ENCODE peak calls at places on chromosome 9, in four cellular contexts. One of them, this sample, is unnamed.

GRCh38 chr9:20178679-20179078 is 389.8 kb upstream of the SLC24A2 start:
- DNase-seq in NCI-H2081: no peak
- DNase-seq in stimulated activated naive CD8-positive, alpha-beta T cell treated with anti-CD3 and anti-CD28 coated beads, Interleukin-15, Interleukin-2, amounts not matched to agents 100 U/mL and 50 U/mL, for 24 hours: no peak
- DNase-seq in ovary: no peak
- DNase-seq in this sample: no peak

GRCh38 chr9:115411993-115412452 is 294.1 kb upstream of the TNC start:
- DNase-seq in NCI-H2081: no peak
- DNase-seq in ovary: no peak
- DNase-seq in stimulated activated naive CD8-positive, alpha-beta T cell treated with anti-CD3 and anti-CD28 coated beads, Interleukin-15, Interleukin-2, amounts not matched to agents 100 U/mL and 50 U/mL, for 24 hours: no peak
- DNase-seq in this sample: no peak

GRCh38 chr9:131645078-131645776 is 94.6 kb downstream of the RAPGEF1 start:
- DNase-seq in stimulated activated naive CD8-positive, alpha-beta T cell treated with anti-CD3 and anti-CD28 coated beads, Interleukin-15, Interleukin-2, amounts not matched to agents 100 U/mL and 50 U/mL, for 24 hours: no peak
- DNase-seq in ovary: no peak
- DNase-seq in NCI-H2081: no peak
- DNase-seq in this sample: no peak

GRCh38 chr9:131395745-131396479 is 2.0 kb downstream of the PRRC2B start:
- DNase-seq in stimulated activated naive CD8-positive, alpha-beta T cell treated with anti-CD3 and anti-CD28 coated beads, Interleukin-15, Interleukin-2, amounts not matched to agents 100 U/mL and 50 U/mL, for 24 hours: no peak
- DNase-seq in NCI-H2081: no peak
- DNase-seq in ovary: no peak
- DNase-seq in this sample: no peak

GRCh38 chr9:22838266-22838665 is 391.6 kb downstream of the DMRTA1 start:
- DNase-seq in ovary: no peak
- DNase-seq in stimulated activated naive CD8-positive, alpha-beta T cell treated with anti-CD3 and anti-CD28 coated beads, Interleukin-15, Interleukin-2, amounts not matched to agents 100 U/mL and 50 U/mL, for 24 hours: no peak
- DNase-seq in NCI-H2081: peak
- DNase-seq in this sample: no peak

GRCh38 chr9:109110326-109111014 is 9.3 kb downstream of the TMEM245 start:
- DNase-seq in ovary: no peak
- DNase-seq in NCI-H2081: no peak
- DNase-seq in stimulated activated naive CD8-positive, alpha-beta T cell treated with anti-CD3 and anti-CD28 coated beads, Interleukin-15, Interleukin-2, amounts not matched to agents 100 U/mL and 50 U/mL, for 24 hours: no peak
- DNase-seq in this sample: no peak

GRCh38 chr9:23538604-23539003 is 287.4 kb downstream of the ELAVL2 start:
- DNase-seq in stimulated activated naive CD8-positive, alpha-beta T cell treated with anti-CD3 and anti-CD28 coated beads, Interleukin-15, Interleukin-2, amounts not matched to agents 100 U/mL and 50 U/mL, for 24 hours: no peak
- DNase-seq in NCI-H2081: no peak
- DNase-seq in ovary: no peak
- DNase-seq in this sample: no peak

GRCh38 chr9:136328011-136328621 is 777 bp downstream of the GPSM1 start:
- DNase-seq in NCI-H2081: no peak
- DNase-seq in stimulated activated naive CD8-positive, alpha-beta T cell treated with anti-CD3 and anti-CD28 coated beads, Interleukin-15, Interleukin-2, amounts not matched to agents 100 U/mL and 50 U/mL, for 24 hours: no peak
- DNase-seq in ovary: peak
- DNase-seq in this sample: no peak

GRCh38 chr9:2465921-2466460 is 155.6 kb upstream of the VLDLR start:
- DNase-seq in stimulated activated naive CD8-positive, alpha-beta T cell treated with anti-CD3 and anti-CD28 coated beads, Interleukin-15, Interleukin-2, amounts not matched to agents 100 U/mL and 50 U/mL, for 24 hours: no peak
- DNase-seq in NCI-H2081: no peak
- DNase-seq in ovary: no peak
- DNase-seq in this sample: no peak

GRCh38 chr9:73067074-73067473 is 84.6 kb upstream of the ANXA1 start:
- DNase-seq in ovary: no peak
- DNase-seq in stimulated activated naive CD8-positive, alpha-beta T cell treated with anti-CD3 and anti-CD28 coated beads, Interleukin-15, Interleukin-2, amounts not matched to agents 100 U/mL and 50 U/mL, for 24 hours: no peak
- DNase-seq in NCI-H2081: no peak
- DNase-seq in this sample: no peak

GRCh38 chr9:79011461-79011860 is 560.3 kb upstream of the TLE4 start:
- DNase-seq in ovary: no peak
- DNase-seq in NCI-H2081: no peak
- DNase-seq in stimulated activated naive CD8-positive, alpha-beta T cell treated with anti-CD3 and anti-CD28 coated beads, Interleukin-15, Interleukin-2, amounts not matched to agents 100 U/mL and 50 U/mL, for 24 hours: no peak
- DNase-seq in this sample: no peak

GRCh38 chr9:131611586-131611985 is 66.3 kb downstream of the PRRT1B start:
- DNase-seq in NCI-H2081: no peak
- DNase-seq in stimulated activated naive CD8-positive, alpha-beta T cell treated with anti-CD3 and anti-CD28 coated beads, Interleukin-15, Interleukin-2, amounts not matched to agents 100 U/mL and 50 U/mL, for 24 hours: no peak
- DNase-seq in ovary: no peak
- DNase-seq in this sample: no peak

GRCh38 chr9:120484162-120484561 is 95.8 kb downstream of the CDK5RAP2 start:
- DNase-seq in NCI-H2081: no peak
- DNase-seq in stimulated activated naive CD8-positive, alpha-beta T cell treated with anti-CD3 and anti-CD28 coated beads, Interleukin-15, Interleukin-2, amounts not matched to agents 100 U/mL and 50 U/mL, for 24 hours: no peak
- DNase-seq in ovary: no peak
- DNase-seq in this sample: no peak

GRCh38 chr9:36844961-36845360 is 189.1 kb downstream of the PAX5 start:
- DNase-seq in NCI-H2081: no peak
- DNase-seq in stimulated activated naive CD8-positive, alpha-beta T cell treated with anti-CD3 and anti-CD28 coated beads, Interleukin-15, Interleukin-2, amounts not matched to agents 100 U/mL and 50 U/mL, for 24 hours: no peak
- DNase-seq in ovary: no peak
- DNase-seq in this sample: no peak

GRCh38 chr9:113184509-113184908 is 33.7 kb downstream of the SLC31A2 start:
- DNase-seq in ovary: no peak
- DNase-seq in stimulated activated naive CD8-positive, alpha-beta T cell treated with anti-CD3 and anti-CD28 coated beads, Interleukin-15, Interleukin-2, amounts not matched to agents 100 U/mL and 50 U/mL, for 24 hours: no peak
- DNase-seq in NCI-H2081: no peak
- DNase-seq in this sample: no peak

GRCh38 chr9:95819636-95820035 is 55.9 kb upstream of the ERCC6L2 start:
- DNase-seq in NCI-H2081: no peak
- DNase-seq in stimulated activated naive CD8-positive, alpha-beta T cell treated with anti-CD3 and anti-CD28 coated beads, Interleukin-15, Interleukin-2, amounts not matched to agents 100 U/mL and 50 U/mL, for 24 hours: no peak
- DNase-seq in ovary: no peak
- DNase-seq in this sample: no peak

GRCh38 chr9:36995927-36996471 is 38.1 kb downstream of the PAX5 start:
- DNase-seq in ovary: no peak
- DNase-seq in NCI-H2081: peak
- DNase-seq in stimulated activated naive CD8-positive, alpha-beta T cell treated with anti-CD3 and anti-CD28 coated beads, Interleukin-15, Interleukin-2, amounts not matched to agents 100 U/mL and 50 U/mL, for 24 hours: peak
- DNase-seq in this sample: peak

GRCh38 chr9:137916540-137916939 is 39.0 kb downstream of the CACNA1B start:
- DNase-seq in NCI-H2081: no peak
- DNase-seq in ovary: no peak
- DNase-seq in stimulated activated naive CD8-positive, alpha-beta T cell treated with anti-CD3 and anti-CD28 coated beads, Interleukin-15, Interleukin-2, amounts not matched to agents 100 U/mL and 50 U/mL, for 24 hours: no peak
- DNase-seq in this sample: no peak

GRCh38 chr9:95494416-95495371 is 22.1 kb downstream of the PTCH1 start:
- DNase-seq in stimulated activated naive CD8-positive, alpha-beta T cell treated with anti-CD3 and anti-CD28 coated beads, Interleukin-15, Interleukin-2, amounts not matched to agents 100 U/mL and 50 U/mL, for 24 hours: peak
- DNase-seq in ovary: no peak
- DNase-seq in NCI-H2081: peak
- DNase-seq in this sample: no peak

GRCh38 chr9:87909310-87910041 is 8.3 kb upstream of the SPATA31C1 start:
- DNase-seq in stimulated activated naive CD8-positive, alpha-beta T cell treated with anti-CD3 and anti-CD28 coated beads, Interleukin-15, Interleukin-2, amounts not matched to agents 100 U/mL and 50 U/mL, for 24 hours: no peak
- DNase-seq in ovary: no peak
- DNase-seq in NCI-H2081: peak
- DNase-seq in this sample: no peak

GRCh38 chr9:77455312-77455927 is 192.7 kb downstream of the GNA14 start:
- DNase-seq in NCI-H2081: peak
- DNase-seq in ovary: no peak
- DNase-seq in stimulated activated naive CD8-positive, alpha-beta T cell treated with anti-CD3 and anti-CD28 coated beads, Interleukin-15, Interleukin-2, amounts not matched to agents 100 U/mL and 50 U/mL, for 24 hours: peak
- DNase-seq in this sample: no peak

GRCh38 chr9:98136489-98136888 is 17.5 kb upstream of the TRIM14 start:
- DNase-seq in stimulated activated naive CD8-positive, alpha-beta T cell treated with anti-CD3 and anti-CD28 coated beads, Interleukin-15, Interleukin-2, amounts not matched to agents 100 U/mL and 50 U/mL, for 24 hours: no peak
- DNase-seq in ovary: no peak
- DNase-seq in NCI-H2081: no peak
- DNase-seq in this sample: no peak

GRCh38 chr9:35367451-35367850 is 122.5 kb upstream of the RUSC2 start:
- DNase-seq in ovary: no peak
- DNase-seq in stimulated activated naive CD8-positive, alpha-beta T cell treated with anti-CD3 and anti-CD28 coated beads, Interleukin-15, Interleukin-2, amounts not matched to agents 100 U/mL and 50 U/mL, for 24 hours: no peak
- DNase-seq in NCI-H2081: no peak
- DNase-seq in this sample: no peak

GRCh38 chr9:112914524-112914923 is 23.8 kb upstream of the SLC46A2 start:
- DNase-seq in stimulated activated naive CD8-positive, alpha-beta T cell treated with anti-CD3 and anti-CD28 coated beads, Interleukin-15, Interleukin-2, amounts not matched to agents 100 U/mL and 50 U/mL, for 24 hours: no peak
- DNase-seq in NCI-H2081: no peak
- DNase-seq in ovary: no peak
- DNase-seq in this sample: no peak

GRCh38 chr9:87950765-87951488 is 23.4 kb downstream of the CDK20 start:
- DNase-seq in ovary: no peak
- DNase-seq in stimulated activated naive CD8-positive, alpha-beta T cell treated with anti-CD3 and anti-CD28 coated beads, Interleukin-15, Interleukin-2, amounts not matched to agents 100 U/mL and 50 U/mL, for 24 hours: no peak
- DNase-seq in NCI-H2081: no peak
- DNase-seq in this sample: no peak